ENCODE peak calls at places on chromosome 7, in five cellular contexts. P, Y, S, F and K are unnamed samples.

GRCh38 chr7:157411580-157411979 is 74.8 kb downstream of the DNAJB6 start:
- DNase-seq in F (no peak), S (no peak), Y (no peak), P (peak; percentile 41), K (peak; percentile 63)

GRCh38 chr7:8070451-8071180 is 102.0 kb downstream of the GLCCI1 start:
- DNase-seq in S (no peak), Y (no peak), F (no peak), P (no peak), K (no peak)

GRCh38 chr7:102811942-102812678 is 63.3 kb downstream of the FAM185A start:
- DNase-seq in S (peak; percentile 45), P (no peak), Y (no peak), F (no peak), K (no peak)

GRCh38 chr7:24323961-24324480 is 40.0 kb downstream of the NPY start:
- DNase-seq in F (no peak), Y (no peak), P (no peak), S (no peak), K (no peak)

GRCh38 chr7:149654588-149654987 is 118.8 kb downstream of the ZNF467 start:
- DNase-seq in S (no peak), P (no peak), F (no peak), Y (no peak), K (no peak)

GRCh38 chr7:139772837-139773236 is 5.0 kb downstream of the HIPK2 start:
- DNase-seq in S (no peak), P (no peak), Y (no peak), F (no peak), K (no peak)

GRCh38 chr7:36048141-36048901 is 104.7 kb upstream of the EEPD1 start:
- DNase-seq in Y (no peak), S (peak; percentile 94), P (no peak), F (no peak), K (no peak)

GRCh38 chr7:33485746-33486491 is 356.6 kb downstream of the BBS9 start:
- DNase-seq in Y (no peak), P (no peak), S (no peak), F (no peak), K (no peak)

GRCh38 chr7:114279901-114280300 is 134.7 kb upstream of the FOXP2 start:
- DNase-seq in S (no peak), P (no peak), Y (no peak), F (no peak), K (no peak)

GRCh38 chr7:134031835-134032617 is 95.1 kb upstream of the LRGUK start:
- DNase-seq in S (no peak), P (no peak), F (no peak), Y (no peak), K (no peak)

GRCh38 chr7:66330961-66331360 is 125.8 kb downstream of the TPST1 start:
- DNase-seq in F (no peak), S (peak; percentile 82), Y (no peak), P (no peak), K (no peak)

GRCh38 chr7:1924185-1924817 is 254.2 kb downstream of the ELFN1 start:
- DNase-seq in S (no peak), P (no peak), F (no peak), Y (no peak), K (no peak)

GRCh38 chr7:80614911-80615310 is 23.5 kb upstream of the CD36 start:
- DNase-seq in Y (no peak), F (no peak), P (no peak), S (peak; percentile 79), K (no peak)

GRCh38 chr7:102111758-102112119 is 174.9 kb upstream of the SH2B2 start:
- DNase-seq in Y (no peak), P (no peak), S (no peak), F (no peak), K (peak; percentile 38)

GRCh38 chr7:155971180-155971770 is 159.0 kb upstream of the SHH start:
- DNase-seq in P (no peak), S (no peak), Y (no peak), F (no peak), K (no peak)

GRCh38 chr7:65339257-65339656 is 34.4 kb upstream of the ZNF92 start:
- DNase-seq in F (no peak), Y (no peak), S (no peak), P (no peak), K (no peak)

GRCh38 chr7:77703220-77703472 is 6.9 kb downstream of the RSBN1L start:
- DNase-seq in S (no peak), Y (no peak), F (no peak), P (no peak), K (no peak)

GRCh38 chr7:44122529-44122928 is 819 bp downstream of the POLD2 start:
- DNase-seq in P (no peak), Y (no peak), F (no peak), S (no peak), K (peak; percentile 32)

GRCh38 chr7:465710-466400 is 53.8 kb downstream of the PDGFA start:
- DNase-seq in P (no peak), S (no peak), F (no peak), Y (no peak), K (peak; percentile 43)

GRCh38 chr7:90192876-90193765 is 18.4 kb upstream of the STEAP2 start:
- DNase-seq in P (no peak), Y (no peak), S (no peak), F (no peak), K (no peak)

GRCh38 chr7:116447980-116448839 is 51.3 kb upstream of the CAV2 start:
- DNase-seq in P (no peak), F (no peak), Y (no peak), S (no peak), K (no peak)

GRCh38 chr7:1123721-1124120 is 35.8 kb downstream of the GPER1 start:
- DNase-seq in S (peak; percentile 89), F (peak; percentile 58), P (peak; percentile 61), Y (peak; percentile 66), K (no peak)

GRCh38 chr7:149625339-149625946 is 127.8 kb upstream of the ZNF746 start:
- DNase-seq in F (no peak), P (peak; percentile 78), Y (peak; percentile 35), S (peak; percentile 67), K (peak; percentile 88)

GRCh38 chr7:17991866-17992648 is 35.6 kb downstream of the PRPS1L1 start:
- DNase-seq in S (no peak), P (no peak), F (no peak), Y (no peak), K (no peak)

GRCh38 chr7:5692845-5693278 is 88.6 kb downstream of the RNF216 start:
- DNase-seq in Y (no peak), S (peak; percentile 97), P (no peak), F (no peak), K (no peak)

GRCh38 chr7:97006146-97006950 is 995 bp downstream of the DLX6 start:
- DNase-seq in P (no peak), Y (no peak), F (no peak), S (peak; percentile 22), K (no peak)

GRCh38 chr7:64889686-64890162 is 13.3 kb upstream of the ZNF273 start:
- DNase-seq in S (no peak), F (no peak), P (no peak), Y (no peak), K (no peak)

GRCh38 chr7:150406565-150407421 is 27.7 kb downstream of the ZNF775 start:
- DNase-seq in Y (no peak), P (no peak), F (no peak), S (peak; percentile 72), K (peak; percentile 82)